ENCODE peak calls at places on chromosomes 11 and 22, in four cellular contexts. U, I, P and G are unnamed samples.

GRCh38 chr22:20128902-20129746 is 2.5 kb upstream of the ZDHHC8 start:
- DNase-seq in U (no peak), I (no peak), P (no peak), G (no peak)

GRCh38 chr11:48341466-48341865 is 16.7 kb downstream of the OR4C3 start:
- DNase-seq in U (no peak), P (no peak), I (no peak), G (no peak)

GRCh38 chr11:61854206-61854875 is 26.2 kb downstream of the FADS2 start:
- DNase-seq in U (no peak), I (no peak), P (no peak), G (no peak)

GRCh38 chr22:41488076-41488475 is 19.2 kb downstream of the ACO2 start:
- DNase-seq in P (no peak), I (no peak), U (no peak), G (peak)

GRCh38 chr11:69310351-69310750 is 16.4 kb downstream of the MYEOV start:
- DNase-seq in U (no peak), P (no peak), I (no peak), G (no peak)

GRCh38 chr22:50573491-50574382 is 4.5 kb downstream of the CPT1B start:
- DNase-seq in U (no peak), I (no peak), P (no peak), G (no peak)

GRCh38 chr11:44573333-44573732 is 7.9 kb downstream of the CD82 start:
- DNase-seq in P (no peak), U (no peak), I (no peak), G (no peak)

GRCh38 chr11:122197055-122197987 is 81.3 kb upstream of the BLID start:
- DNase-seq in U (no peak), P (no peak), I (peak), G (no peak)

GRCh38 chr11:77351281-77351905 is 49.9 kb upstream of the GDPD4 start:
- DNase-seq in I (no peak), P (no peak), U (no peak), G (no peak)

GRCh38 chr11:371716-372590 is 2.7 kb downstream of the B4GALNT4 start:
- DNase-seq in P (no peak), U (no peak), I (no peak), G (no peak)

GRCh38 chr22:19680911-19681862 is 33.1 kb upstream of the SEPTIN5 start:
- DNase-seq in P (no peak), U (no peak), I (no peak), G (no peak)

GRCh38 chr11:106062592-106062949 is 14.6 kb downstream of the KBTBD3 start:
- DNase-seq in I (no peak), P (no peak), U (no peak), G (no peak)

GRCh38 chr11:1640076-1640946 is 10.7 kb downstream of the KRTAP5-5 start:
- DNase-seq in P (no peak), I (no peak), U (no peak), G (no peak)

GRCh38 chr11:110710520-110711381 is 1.5 kb downstream of the ARHGAP20 start:
- DNase-seq in P (peak), I (no peak), U (peak), G (peak)

GRCh38 chr22:50245214-50246072 is 620 bp upstream of the TUBGCP6 start:
- DNase-seq in I (no peak), U (no peak), P (no peak), G (no peak)

GRCh38 chr11:111765320-111765983 is 737 bp downstream of the PPP2R1B start:
- DNase-seq in I (no peak), U (no peak), P (no peak), G (no peak)

GRCh38 chr22:30274061-30274812 is 7.6 kb upstream of the OSM start:
- DNase-seq in U (no peak), I (no peak), P (no peak), G (no peak)

GRCh38 chr22:37996515-37997246 is 12.3 kb upstream of the SOX10 start:
- DNase-seq in I (no peak), P (no peak), U (no peak), G (no peak)

GRCh38 chr11:44673691-44674090 is 53.1 kb upstream of the TSPAN18 start:
- DNase-seq in P (no peak), I (no peak), U (no peak), G (no peak)

GRCh38 chr11:35390737-35391682 is 28.3 kb downstream of the SLC1A2 start:
- DNase-seq in I (no peak), P (no peak), U (no peak), G (no peak)

GRCh38 chr22:49904040-49904369 is 14.2 kb downstream of the ALG12 start:
- DNase-seq in I (no peak), P (no peak), U (no peak), G (peak)

GRCh38 chr11:111808063-111808588 is 41.9 kb upstream of the PPP2R1B start:
- DNase-seq in I (no peak), P (no peak), U (no peak), G (no peak)

GRCh38 chr11:6567371-6567745 is 36.1 kb downstream of the RRP8 start:
- DNase-seq in U (no peak), I (no peak), P (no peak), G (no peak)

GRCh38 chr11:83836883-83837654 is 550.9 kb upstream of the CCDC90B start:
- DNase-seq in P (peak), U (no peak), I (no peak), G (peak)

GRCh38 chr22:46776486-46776826 is 14.0 kb downstream of the TBC1D22A start:
- DNase-seq in U (no peak), I (no peak), P (no peak), G (no peak)

GRCh38 chr11:86748296-86748695 is 52.0 kb upstream of the PRSS23 start:
- DNase-seq in P (no peak), U (no peak), I (no peak), G (no peak)

GRCh38 chr22:39284983-39285382 is 34.4 kb downstream of the RPL3 start:
- DNase-seq in U (no peak), P (no peak), I (no peak), G (no peak)

GRCh38 chr22:39284142-39284980 is 35.1 kb downstream of the RPL3 start:
- DNase-seq in I (no peak), U (no peak), P (no peak), G (no peak)

GRCh38 chr22:39289445-39290247 is 29.8 kb downstream of the RPL3 start:
- DNase-seq in U (no peak), P (no peak), I (no peak), G (no peak)

GRCh38 chr22:39288135-39288898 is 31.1 kb downstream of the RPL3 start:
- DNase-seq in U (no peak), I (no peak), P (no peak), G (no peak)

GRCh38 chr22:39287076-39287743 is 32.2 kb downstream of the RPL3 start:
- DNase-seq in I (no peak), U (no peak), P (no peak), G (no peak)
- H3K4me3 ChIP-seq in I (no peak), U (no peak), P (no peak), G (no peak)

DNA sequence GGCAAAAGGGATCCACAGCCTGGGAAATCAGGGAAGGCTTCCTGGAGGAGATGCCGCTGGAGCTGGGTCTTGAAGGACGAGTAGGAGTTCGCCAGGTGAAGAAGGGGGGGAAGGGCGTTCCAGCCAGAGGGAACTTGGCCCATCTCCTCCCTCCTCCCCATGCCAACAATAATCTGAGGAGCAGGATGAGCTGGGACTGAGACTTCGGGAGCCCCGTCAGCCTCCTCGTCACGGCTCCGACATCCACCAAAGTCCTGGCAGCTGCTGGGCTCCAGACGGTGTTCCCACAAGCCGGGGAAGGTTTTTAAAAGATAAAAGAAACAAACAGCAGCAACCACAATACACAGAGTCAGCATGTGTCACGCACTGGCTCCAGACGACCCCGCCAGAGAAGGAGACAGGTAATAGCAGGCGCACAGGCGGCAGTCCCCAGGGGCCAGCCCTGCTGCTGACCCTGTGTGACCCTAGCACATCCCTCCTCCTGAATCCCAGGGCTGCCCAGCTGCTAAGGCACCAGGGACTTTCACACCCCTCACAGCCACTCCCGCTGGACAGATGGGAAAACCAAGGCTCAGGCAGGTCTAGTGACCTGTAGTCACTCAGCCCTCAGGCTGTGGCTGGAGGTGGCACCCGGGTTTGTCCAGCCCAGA is 37.3 kb downstream of the NUP50 start:
- DNase-seq in I (no peak), U (no peak), P (no peak), G (no peak)
- TF ChIP-seq CTCF in I (no peak), U (no peak), P (no peak), G (no peak)

DNA sequence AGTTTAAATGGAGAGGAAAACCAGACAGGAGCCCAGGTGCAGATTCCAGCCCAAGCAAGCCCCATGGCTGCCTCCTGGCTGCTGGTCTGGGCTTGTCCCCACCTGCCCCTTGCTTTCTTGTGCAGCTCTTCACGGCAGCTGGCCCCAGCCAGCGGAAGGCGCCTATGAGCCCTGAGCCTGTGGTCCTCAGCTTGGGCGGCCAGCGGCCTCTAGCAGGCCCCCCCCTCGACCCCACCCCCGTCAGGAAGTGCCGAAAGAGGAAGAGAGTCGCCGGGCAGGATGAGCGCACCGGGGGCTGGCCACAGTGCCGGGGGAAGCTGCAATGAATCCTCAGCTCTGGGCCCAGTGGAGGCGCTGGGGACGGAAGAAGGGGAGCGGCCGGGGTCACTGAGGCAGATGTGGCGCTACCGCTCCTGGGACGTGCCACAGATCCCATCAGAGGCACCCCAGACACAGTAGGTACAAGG is 2.1 kb upstream of the DGKZ start:
- DNase-seq in U (peak), I (no peak), P (peak), G (no peak)
- H3K4me3 ChIP-seq in U (peak), I (no peak), P (peak), G (peak)

GRCh38 chr11:20638074-20638473 is 31.3 kb upstream of the NELL1 start:
- DNase-seq in P (no peak), U (no peak), I (no peak), G (no peak)

GRCh38 chr11:20639688-20640087 is 29.7 kb upstream of the NELL1 start:
- DNase-seq in U (no peak), I (no peak), P (no peak), G (no peak)

GRCh38 chr11:20634781-20635180 is 34.6 kb upstream of the NELL1 start:
- DNase-seq in P (no peak), I (no peak), U (no peak), G (no peak)

DNA sequence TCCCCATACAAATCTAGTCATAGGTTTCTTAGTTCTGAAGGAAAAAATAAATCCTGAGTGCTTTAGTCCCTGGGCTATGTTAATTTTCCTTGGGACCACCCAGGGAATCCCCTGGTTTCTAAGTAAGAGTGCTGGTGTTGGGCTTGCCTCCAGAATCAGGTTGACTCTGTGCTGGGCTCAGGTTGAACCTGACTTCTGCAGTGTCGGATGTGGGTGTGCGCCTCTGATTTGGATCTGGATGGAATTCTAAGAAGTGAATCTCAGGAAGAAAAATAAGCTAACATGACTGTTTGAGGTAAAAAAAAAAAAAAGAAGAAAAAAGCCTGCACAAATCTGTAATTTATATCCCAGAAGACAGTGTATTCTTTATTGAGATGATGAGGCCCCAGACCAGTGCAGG is 29.0 kb upstream of the NELL1 start:
- DNase-seq in I (no peak), U (no peak), P (no peak), G (no peak)
- TF ChIP-seq CTCF in I (no peak), U (no peak), P (no peak), G (no peak)

DNA sequence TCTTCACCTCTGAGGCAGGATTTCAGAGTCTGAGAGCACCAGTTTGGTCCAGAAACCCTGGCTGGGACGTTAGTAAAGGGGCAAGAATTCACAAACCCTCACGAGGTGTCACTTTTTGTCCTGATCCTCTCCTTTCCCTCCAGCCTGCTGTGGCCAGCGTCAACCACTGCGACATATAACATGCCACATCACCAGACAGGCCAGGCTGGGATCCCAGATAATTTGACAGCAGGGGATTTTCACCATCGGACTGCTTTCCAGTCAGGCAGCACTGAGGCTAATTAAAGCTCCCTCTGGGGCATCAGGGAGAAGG is 36.8 kb upstream of the RBFOX2 start:
- DNase-seq in P (no peak), U (no peak), I (no peak), G (no peak)
- H3K4me3 ChIP-seq in P (peak), U (peak), I (peak), G (peak)

DNA sequence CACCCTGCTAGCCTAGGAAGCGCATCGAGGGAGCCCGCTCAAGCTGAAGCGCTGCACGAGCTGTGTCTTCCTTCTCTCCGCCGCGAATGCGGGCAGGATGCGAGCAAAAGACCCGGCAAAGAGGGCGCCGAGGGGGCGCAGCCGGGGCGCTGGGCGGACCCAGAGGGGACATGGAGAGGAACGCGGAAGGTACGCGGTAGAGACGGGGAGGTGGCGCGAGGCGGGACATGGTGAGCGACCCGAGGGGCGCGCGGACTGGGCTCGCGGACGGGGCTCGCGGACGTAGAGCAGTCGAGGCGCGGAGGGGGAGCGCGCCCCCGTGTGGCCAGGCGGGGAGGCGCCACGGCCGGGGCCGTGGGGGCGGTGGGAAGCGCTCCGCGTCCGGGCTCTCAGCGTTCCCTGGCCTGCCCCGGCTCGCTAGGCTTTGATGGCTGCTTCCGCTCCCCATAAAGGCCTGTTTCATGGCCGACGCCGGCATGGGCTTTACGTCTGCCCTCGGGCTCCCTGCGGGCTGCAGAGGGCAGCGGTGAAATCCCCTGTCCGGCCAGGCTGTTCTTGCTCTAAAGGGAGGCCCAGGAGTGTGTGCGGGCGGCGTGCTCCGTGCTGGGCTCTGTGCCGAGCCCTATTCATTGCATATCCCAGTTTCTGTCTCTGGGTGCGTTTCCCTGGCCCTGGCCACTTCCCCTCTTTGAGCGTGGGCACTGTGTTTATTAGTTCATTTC is 31.2 kb upstream of the TRIM29 start:
- DNase-seq in U (peak), P (peak), I (no peak), G (peak)
- TF ChIP-seq CTCF in U (peak), P (peak), I (no peak), G (peak)

GRCh38 chr11:129018991-129019390 is 76.3 kb upstream of the TP53AIP1 start:
- DNase-seq in P (no peak), I (no peak), U (no peak), G (no peak)

GRCh38 chr11:129021295-129021694 is 78.6 kb upstream of the TP53AIP1 start:
- DNase-seq in U (no peak), P (no peak), I (no peak), G (no peak)

GRCh38 chr11:129023968-129024676 is 81.5 kb upstream of the TP53AIP1 start:
- DNase-seq in I (peak), U (no peak), P (no peak), G (peak)
- H3K4me3 ChIP-seq in I (no peak), U (no peak), P (no peak), G (peak)

DNA sequence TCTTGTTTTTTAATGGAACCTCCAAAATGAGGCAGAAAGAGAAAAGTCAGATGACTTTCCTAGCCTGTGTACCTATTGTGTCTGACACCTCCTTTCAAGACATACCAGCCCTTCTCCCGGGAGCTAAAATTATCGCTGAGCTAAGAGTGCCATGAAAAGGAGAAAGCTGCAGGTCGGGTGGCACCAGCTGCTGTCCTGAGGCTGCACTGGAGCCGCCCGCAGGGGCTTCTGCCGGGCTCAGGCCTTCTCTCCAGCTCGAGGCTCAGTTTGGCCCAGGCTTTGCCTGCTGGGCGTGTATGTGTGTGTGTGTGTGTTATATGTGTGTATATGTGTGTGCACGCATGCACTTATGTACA is 27.7 kb upstream of the RAB1B start:
- DNase-seq in U (no peak), P (no peak), I (no peak), G (no peak)
- TF ChIP-seq CTCF in U (no peak), P (no peak), I (no peak), G (no peak)

GRCh38 chr11:73308963-73309960 is 1.2 kb downstream of the ARHGEF17 start:
- DNase-seq in I (peak), P (peak), U (peak), G (no peak)
- H3K4me3 ChIP-seq in I (peak), P (peak), U (peak), G (peak)

GRCh38 chr11:36792870-36793541 is 195.0 kb upstream of the RAG2 start:
- DNase-seq in P (no peak), I (no peak), U (no peak), G (no peak)

GRCh38 chr11:36790450-36790849 is 192.4 kb upstream of the RAG2 start:
- DNase-seq in I (no peak), U (no peak), P (no peak), G (no peak)

GRCh38 chr11:36791957-36792356 is 193.9 kb upstream of the RAG2 start:
- DNase-seq in I (no peak), P (no peak), U (no peak), G (no peak)

DNA sequence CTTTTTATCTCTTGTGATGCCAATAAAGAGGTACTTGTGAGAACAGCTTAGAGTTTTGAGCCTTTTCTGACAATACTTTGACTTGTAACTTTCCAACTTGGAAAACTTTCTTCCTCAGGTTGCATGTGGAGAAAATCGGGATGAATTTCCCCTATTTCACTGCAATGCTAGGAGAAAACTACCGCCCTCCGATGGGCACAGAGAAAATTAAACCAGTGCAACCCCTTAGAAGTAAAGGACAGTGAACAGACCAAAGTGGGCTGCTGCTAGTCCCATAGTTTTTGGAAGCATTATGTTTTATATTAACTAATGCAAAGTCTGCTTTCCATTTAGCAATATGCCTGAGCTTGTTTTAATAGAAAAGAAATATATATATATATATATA is 195.5 kb upstream of the RAG2 start:
- DNase-seq in U (no peak), I (no peak), P (no peak), G (no peak)
- TF ChIP-seq CTCF in U (no peak), I (peak), P (no peak), G (no peak)